ENCODE peak calls at places on chromosome 1, in eight cellular contexts. One of them, this sample, is unnamed.

GRCh38 chr1:207327994-207328393 is 6.5 kb downstream of the CD55 start:
- DNase-seq in activated CD4-positive, CD25-positive, alpha-beta regulatory T cell: no peak
- DNase-seq in frontal cortex: no peak
- DNase-seq in globus pallidus: no peak
- DNase-seq in activated T-cell treated with anti-CD3 and anti-CD28 coated beads for 48 hours: no peak
- DNase-seq in foreskin fibroblast: peak; percentile 88
- DNase-seq in head of caudate nucleus: no peak
- DNase-seq in mesendoderm: no peak
- DNase-seq in this sample: no peak

GRCh38 chr1:33237579-33237978 is 18.7 kb upstream of the ZNF362 start:
- DNase-seq in foreskin fibroblast: no peak
- DNase-seq in frontal cortex: no peak
- DNase-seq in mesendoderm: no peak
- DNase-seq in activated T-cell treated with anti-CD3 and anti-CD28 coated beads for 48 hours: no peak
- DNase-seq in head of caudate nucleus: no peak
- DNase-seq in globus pallidus: no peak
- DNase-seq in activated CD4-positive, CD25-positive, alpha-beta regulatory T cell: no peak
- DNase-seq in this sample: no peak

GRCh38 chr1:110489406-110489805 is 29.6 kb downstream of the KCNA10 start:
- DNase-seq in mesendoderm: no peak
- DNase-seq in activated CD4-positive, CD25-positive, alpha-beta regulatory T cell: no peak
- DNase-seq in globus pallidus: no peak
- DNase-seq in activated T-cell treated with anti-CD3 and anti-CD28 coated beads for 48 hours: no peak
- DNase-seq in head of caudate nucleus: no peak
- DNase-seq in frontal cortex: no peak
- DNase-seq in foreskin fibroblast: no peak
- DNase-seq in this sample: no peak

GRCh38 chr1:109270623-109271317 is 12.2 kb downstream of the PSRC1 start:
- DNase-seq in globus pallidus: no peak
- DNase-seq in frontal cortex: peak; percentile 21
- DNase-seq in foreskin fibroblast: no peak
- DNase-seq in mesendoderm: no peak
- DNase-seq in activated CD4-positive, CD25-positive, alpha-beta regulatory T cell: no peak
- DNase-seq in activated T-cell treated with anti-CD3 and anti-CD28 coated beads for 48 hours: no peak
- DNase-seq in head of caudate nucleus: no peak
- DNase-seq in this sample: no peak

GRCh38 chr1:7953850-7954609 is 7.5 kb upstream of the PARK7 start:
- DNase-seq in mesendoderm: peak; percentile 67
- DNase-seq in foreskin fibroblast: peak; percentile 96
- DNase-seq in globus pallidus: peak; percentile 96
- DNase-seq in activated T-cell treated with anti-CD3 and anti-CD28 coated beads for 48 hours: peak; percentile 87
- DNase-seq in frontal cortex: peak; percentile 93
- DNase-seq in head of caudate nucleus: peak; percentile 99
- DNase-seq in activated CD4-positive, CD25-positive, alpha-beta regulatory T cell: peak; percentile 63
- DNase-seq in this sample: peak; percentile 70

GRCh38 chr1:94981574-94981973 is 54.7 kb upstream of the CNN3 start:
- DNase-seq in mesendoderm: no peak
- DNase-seq in foreskin fibroblast: no peak
- DNase-seq in head of caudate nucleus: no peak
- DNase-seq in activated T-cell treated with anti-CD3 and anti-CD28 coated beads for 48 hours: no peak
- DNase-seq in globus pallidus: no peak
- DNase-seq in frontal cortex: no peak
- DNase-seq in activated CD4-positive, CD25-positive, alpha-beta regulatory T cell: no peak
- DNase-seq in this sample: no peak

GRCh38 chr1:38990401-38990745 is 703 bp upstream of the AKIRIN1 start:
- DNase-seq in mesendoderm: no peak
- DNase-seq in activated T-cell treated with anti-CD3 and anti-CD28 coated beads for 48 hours: no peak
- DNase-seq in activated CD4-positive, CD25-positive, alpha-beta regulatory T cell: no peak
- DNase-seq in globus pallidus: no peak
- DNase-seq in frontal cortex: no peak
- DNase-seq in foreskin fibroblast: peak; percentile 48
- DNase-seq in head of caudate nucleus: no peak
- DNase-seq in this sample: no peak

GRCh38 chr1:201149400-201149799 is 4.9 kb downstream of the TMEM9 start:
- DNase-seq in mesendoderm: peak; percentile 67
- DNase-seq in frontal cortex: no peak
- DNase-seq in head of caudate nucleus: no peak
- DNase-seq in activated T-cell treated with anti-CD3 and anti-CD28 coated beads for 48 hours: no peak
- DNase-seq in activated CD4-positive, CD25-positive, alpha-beta regulatory T cell: no peak
- DNase-seq in globus pallidus: no peak
- DNase-seq in foreskin fibroblast: peak; percentile 55
- DNase-seq in this sample: no peak

GRCh38 chr1:79161077-79161476 is 154.5 kb upstream of the ADGRL4 start:
- DNase-seq in head of caudate nucleus: no peak
- DNase-seq in foreskin fibroblast: peak; percentile 79
- DNase-seq in frontal cortex: no peak
- DNase-seq in globus pallidus: no peak
- DNase-seq in mesendoderm: no peak
- DNase-seq in activated CD4-positive, CD25-positive, alpha-beta regulatory T cell: no peak
- DNase-seq in activated T-cell treated with anti-CD3 and anti-CD28 coated beads for 48 hours: no peak
- DNase-seq in this sample: no peak

GRCh38 chr1:96538001-96538649 is 183.5 kb upstream of the PTBP2 start:
- DNase-seq in mesendoderm: peak; percentile 46
- DNase-seq in activated CD4-positive, CD25-positive, alpha-beta regulatory T cell: no peak
- DNase-seq in head of caudate nucleus: peak; percentile 23
- DNase-seq in activated T-cell treated with anti-CD3 and anti-CD28 coated beads for 48 hours: no peak
- DNase-seq in foreskin fibroblast: peak; percentile 90
- DNase-seq in frontal cortex: no peak
- DNase-seq in globus pallidus: peak; percentile 82
- DNase-seq in this sample: no peak

GRCh38 chr1:228170666-228171065 is 5.1 kb downstream of the IBA57 start:
- DNase-seq in activated CD4-positive, CD25-positive, alpha-beta regulatory T cell: no peak
- DNase-seq in frontal cortex: no peak
- DNase-seq in globus pallidus: no peak
- DNase-seq in activated T-cell treated with anti-CD3 and anti-CD28 coated beads for 48 hours: no peak
- DNase-seq in foreskin fibroblast: no peak
- DNase-seq in mesendoderm: no peak
- DNase-seq in head of caudate nucleus: no peak
- DNase-seq in this sample: no peak

GRCh38 chr1:111904478-111905218 is 84.8 kb downstream of the KCND3 start:
- DNase-seq in activated T-cell treated with anti-CD3 and anti-CD28 coated beads for 48 hours: peak; percentile 20
- DNase-seq in foreskin fibroblast: peak; percentile 6
- DNase-seq in frontal cortex: no peak
- DNase-seq in activated CD4-positive, CD25-positive, alpha-beta regulatory T cell: no peak
- DNase-seq in globus pallidus: no peak
- DNase-seq in head of caudate nucleus: peak; percentile 49
- DNase-seq in mesendoderm: peak; percentile 60
- DNase-seq in this sample: no peak

GRCh38 chr1:109096110-109096509 is 5.5 kb downstream of the TMEM167B start:
- DNase-seq in frontal cortex: no peak
- DNase-seq in globus pallidus: no peak
- DNase-seq in activated CD4-positive, CD25-positive, alpha-beta regulatory T cell: no peak
- DNase-seq in foreskin fibroblast: no peak
- DNase-seq in mesendoderm: no peak
- DNase-seq in head of caudate nucleus: no peak
- DNase-seq in activated T-cell treated with anti-CD3 and anti-CD28 coated beads for 48 hours: no peak
- DNase-seq in this sample: no peak

GRCh38 chr1:23101101-23101827 is 67.4 kb downstream of the LUZP1 start:
- DNase-seq in globus pallidus: no peak
- DNase-seq in head of caudate nucleus: no peak
- DNase-seq in activated CD4-positive, CD25-positive, alpha-beta regulatory T cell: no peak
- DNase-seq in activated T-cell treated with anti-CD3 and anti-CD28 coated beads for 48 hours: no peak
- DNase-seq in frontal cortex: no peak
- DNase-seq in mesendoderm: no peak
- DNase-seq in foreskin fibroblast: peak; percentile 55
- DNase-seq in this sample: no peak

GRCh38 chr1:173190101-173190895 is 16.8 kb downstream of the TNFSF4 start:
- DNase-seq in mesendoderm: no peak
- DNase-seq in globus pallidus: peak; percentile 70
- DNase-seq in foreskin fibroblast: peak; percentile 90
- DNase-seq in activated CD4-positive, CD25-positive, alpha-beta regulatory T cell: no peak
- DNase-seq in frontal cortex: no peak
- DNase-seq in activated T-cell treated with anti-CD3 and anti-CD28 coated beads for 48 hours: no peak
- DNase-seq in head of caudate nucleus: peak; percentile 65
- DNase-seq in this sample: no peak

GRCh38 chr1:64940026-64940425 is 26.3 kb downstream of the JAK1 start:
- DNase-seq in foreskin fibroblast: no peak
- DNase-seq in activated CD4-positive, CD25-positive, alpha-beta regulatory T cell: no peak
- DNase-seq in head of caudate nucleus: no peak
- DNase-seq in globus pallidus: no peak
- DNase-seq in activated T-cell treated with anti-CD3 and anti-CD28 coated beads for 48 hours: no peak
- DNase-seq in mesendoderm: no peak
- DNase-seq in frontal cortex: no peak
- DNase-seq in this sample: no peak

GRCh38 chr1:29849038-29849750 is 612.9 kb downstream of the PTPRU start:
- DNase-seq in globus pallidus: no peak
- DNase-seq in foreskin fibroblast: peak; percentile 42
- DNase-seq in mesendoderm: peak; percentile 84
- DNase-seq in activated CD4-positive, CD25-positive, alpha-beta regulatory T cell: no peak
- DNase-seq in activated T-cell treated with anti-CD3 and anti-CD28 coated beads for 48 hours: peak; percentile 16
- DNase-seq in frontal cortex: no peak
- DNase-seq in head of caudate nucleus: peak; percentile 73
- DNase-seq in this sample: no peak

GRCh38 chr1:91070274-91070673 is 48.4 kb upstream of the ZNF644 start:
- DNase-seq in frontal cortex: no peak
- DNase-seq in activated CD4-positive, CD25-positive, alpha-beta regulatory T cell: no peak
- DNase-seq in activated T-cell treated with anti-CD3 and anti-CD28 coated beads for 48 hours: no peak
- DNase-seq in globus pallidus: no peak
- DNase-seq in mesendoderm: no peak
- DNase-seq in head of caudate nucleus: no peak
- DNase-seq in foreskin fibroblast: no peak
- DNase-seq in this sample: no peak

GRCh38 chr1:40300651-40301050 is 16.4 kb downstream of the COL9A2 start:
- DNase-seq in mesendoderm: no peak
- DNase-seq in head of caudate nucleus: no peak
- DNase-seq in globus pallidus: no peak
- DNase-seq in frontal cortex: no peak
- DNase-seq in activated CD4-positive, CD25-positive, alpha-beta regulatory T cell: no peak
- DNase-seq in foreskin fibroblast: no peak
- DNase-seq in activated T-cell treated with anti-CD3 and anti-CD28 coated beads for 48 hours: no peak
- DNase-seq in this sample: no peak

GRCh38 chr1:167517535-167518330 is 596 bp downstream of the CD247 start:
- DNase-seq in foreskin fibroblast: no peak
- DNase-seq in frontal cortex: no peak
- DNase-seq in globus pallidus: no peak
- DNase-seq in mesendoderm: no peak
- DNase-seq in activated T-cell treated with anti-CD3 and anti-CD28 coated beads for 48 hours: peak; percentile 91
- DNase-seq in head of caudate nucleus: no peak
- DNase-seq in activated CD4-positive, CD25-positive, alpha-beta regulatory T cell: peak; percentile 82
- DNase-seq in this sample: peak; percentile 82

GRCh38 chr1:31219489-31219888 is 20.2 kb downstream of the NKAIN1 start:
- DNase-seq in foreskin fibroblast: no peak
- DNase-seq in mesendoderm: no peak
- DNase-seq in globus pallidus: no peak
- DNase-seq in activated CD4-positive, CD25-positive, alpha-beta regulatory T cell: no peak
- DNase-seq in frontal cortex: no peak
- DNase-seq in head of caudate nucleus: no peak
- DNase-seq in activated T-cell treated with anti-CD3 and anti-CD28 coated beads for 48 hours: no peak
- DNase-seq in this sample: no peak

GRCh38 chr1:182781849-182782586 is 7.6 kb upstream of the NPL start:
- DNase-seq in activated T-cell treated with anti-CD3 and anti-CD28 coated beads for 48 hours: peak; percentile 61
- DNase-seq in head of caudate nucleus: peak; percentile 84
- DNase-seq in activated CD4-positive, CD25-positive, alpha-beta regulatory T cell: peak; percentile 53
- DNase-seq in globus pallidus: peak; percentile 81
- DNase-seq in foreskin fibroblast: peak; percentile 76
- DNase-seq in frontal cortex: no peak
- DNase-seq in mesendoderm: peak; percentile 95
- DNase-seq in this sample: no peak

GRCh38 chr1:246181244-246181643 is 325.8 kb downstream of the SMYD3 start:
- DNase-seq in head of caudate nucleus: no peak
- DNase-seq in activated T-cell treated with anti-CD3 and anti-CD28 coated beads for 48 hours: no peak
- DNase-seq in mesendoderm: no peak
- DNase-seq in frontal cortex: no peak
- DNase-seq in foreskin fibroblast: no peak
- DNase-seq in activated CD4-positive, CD25-positive, alpha-beta regulatory T cell: no peak
- DNase-seq in globus pallidus: no peak
- DNase-seq in this sample: no peak

GRCh38 chr1:218463194-218464156 is 118.3 kb downstream of the TGFB2 start:
- DNase-seq in activated T-cell treated with anti-CD3 and anti-CD28 coated beads for 48 hours: no peak
- DNase-seq in mesendoderm: no peak
- DNase-seq in foreskin fibroblast: peak; percentile 76
- DNase-seq in activated CD4-positive, CD25-positive, alpha-beta regulatory T cell: no peak
- DNase-seq in head of caudate nucleus: peak; percentile 38
- DNase-seq in globus pallidus: peak; percentile 39
- DNase-seq in frontal cortex: no peak
- DNase-seq in this sample: no peak

GRCh38 chr1:44489481-44489880 is 84.4 kb downstream of the RNF220 start:
- DNase-seq in foreskin fibroblast: peak; percentile 16
- DNase-seq in head of caudate nucleus: no peak
- DNase-seq in globus pallidus: no peak
- DNase-seq in frontal cortex: no peak
- DNase-seq in mesendoderm: no peak
- DNase-seq in activated T-cell treated with anti-CD3 and anti-CD28 coated beads for 48 hours: no peak
- DNase-seq in activated CD4-positive, CD25-positive, alpha-beta regulatory T cell: no peak
- DNase-seq in this sample: no peak

This sample was measured in activated gamma-delta T cell.